ENCODE peak calls at places on chromosomes 12 and 14, in six cellular contexts. One of them, this sample, is unnamed.

GRCh38 chr14:104731249-104731924 is 7.4 kb downstream of the ADSS1 start:
- DNase-seq in body of pancreas: no peak
- DNase-seq in PC-3: peak; percentile 48
- DNase-seq in right lobe of liver: no peak
- DNase-seq in left lung: no peak
- DNase-seq in lung: no peak
- DNase-seq in this sample: no peak

GRCh38 chr12:107912421-107913004 is 138.0 kb downstream of the ASCL4 start:
- DNase-seq in lung: no peak
- DNase-seq in body of pancreas: peak; percentile 46
- DNase-seq in right lobe of liver: peak; percentile 55
- DNase-seq in PC-3: peak; percentile 55
- DNase-seq in left lung: peak; percentile 39
- DNase-seq in this sample: peak; percentile 14

GRCh38 chr12:10354502-10354901 is 35.3 kb downstream of the KLRK1 start:
- DNase-seq in left lung: peak; percentile 61
- DNase-seq in right lobe of liver: no peak
- DNase-seq in body of pancreas: no peak
- DNase-seq in lung: no peak
- DNase-seq in PC-3: peak; percentile 46
- DNase-seq in this sample: no peak

GRCh38 chr12:28114488-28114887 is 75.8 kb upstream of the CCDC91 start:
- DNase-seq in PC-3: peak; percentile 86
- DNase-seq in left lung: no peak
- DNase-seq in right lobe of liver: no peak
- DNase-seq in body of pancreas: no peak
- DNase-seq in lung: no peak
- DNase-seq in this sample: peak; percentile 20

GRCh38 chr12:6819069-6820030 is 2.3 kb upstream of the GPR162 start:
- DNase-seq in body of pancreas: no peak
- DNase-seq in PC-3: no peak
- DNase-seq in left lung: no peak
- DNase-seq in lung: no peak
- DNase-seq in right lobe of liver: no peak
- DNase-seq in this sample: no peak

GRCh38 chr12:51922762-51923505 is 15.6 kb downstream of the ACVRL1 start:
- DNase-seq in right lobe of liver: peak; percentile 85
- DNase-seq in body of pancreas: peak; percentile 38
- DNase-seq in lung: peak; percentile 52
- DNase-seq in PC-3: peak; percentile 35
- DNase-seq in left lung: peak; percentile 64
- DNase-seq in this sample: no peak

GRCh38 chr12:115922952-115923564 is 354.4 kb downstream of the MED13L start:
- DNase-seq in left lung: no peak
- DNase-seq in body of pancreas: no peak
- DNase-seq in lung: no peak
- DNase-seq in PC-3: peak; percentile 48
- DNase-seq in right lobe of liver: no peak
- DNase-seq in this sample: no peak

GRCh38 chr12:80189241-80189640 is 89.9 kb downstream of the OTOGL start:
- DNase-seq in left lung: no peak
- DNase-seq in lung: no peak
- DNase-seq in right lobe of liver: no peak
- DNase-seq in body of pancreas: no peak
- DNase-seq in PC-3: no peak
- DNase-seq in this sample: no peak

GRCh38 chr12:60101715-60102114 is 505.9 kb downstream of the SLC16A7 start:
- DNase-seq in lung: no peak
- DNase-seq in right lobe of liver: no peak
- DNase-seq in left lung: no peak
- DNase-seq in PC-3: peak; percentile 76
- DNase-seq in body of pancreas: no peak
- DNase-seq in this sample: no peak

GRCh38 chr14:92653162-92653651 is 95.2 kb downstream of the LGMN start:
- DNase-seq in body of pancreas: no peak
- DNase-seq in PC-3: no peak
- DNase-seq in right lobe of liver: no peak
- DNase-seq in lung: no peak
- DNase-seq in left lung: no peak
- DNase-seq in this sample: no peak

GRCh38 chr12:130086248-130086647 is 76.0 kb upstream of the FZD10 start:
- DNase-seq in body of pancreas: no peak
- DNase-seq in right lobe of liver: no peak
- DNase-seq in PC-3: no peak
- DNase-seq in lung: no peak
- DNase-seq in left lung: no peak
- DNase-seq in this sample: no peak

GRCh38 chr12:110262442-110263388 is 18.3 kb upstream of the ATP2A2 start:
- DNase-seq in body of pancreas: no peak
- DNase-seq in lung: peak; percentile 63
- DNase-seq in right lobe of liver: no peak
- DNase-seq in PC-3: peak; percentile 28
- DNase-seq in left lung: no peak
- DNase-seq in this sample: no peak

GRCh38 chr14:93898081-93898611 is 29.0 kb upstream of the FAM181A start:
- DNase-seq in PC-3: no peak
- DNase-seq in left lung: no peak
- DNase-seq in right lobe of liver: no peak
- DNase-seq in body of pancreas: no peak
- DNase-seq in lung: no peak
- DNase-seq in this sample: no peak

GRCh38 chr12:75781532-75782046 is 250.0 kb downstream of the PHLDA1 start:
- DNase-seq in body of pancreas: no peak
- DNase-seq in lung: no peak
- DNase-seq in PC-3: peak; percentile 72
- DNase-seq in right lobe of liver: no peak
- DNase-seq in left lung: no peak
- DNase-seq in this sample: peak; percentile 75

DNA sequence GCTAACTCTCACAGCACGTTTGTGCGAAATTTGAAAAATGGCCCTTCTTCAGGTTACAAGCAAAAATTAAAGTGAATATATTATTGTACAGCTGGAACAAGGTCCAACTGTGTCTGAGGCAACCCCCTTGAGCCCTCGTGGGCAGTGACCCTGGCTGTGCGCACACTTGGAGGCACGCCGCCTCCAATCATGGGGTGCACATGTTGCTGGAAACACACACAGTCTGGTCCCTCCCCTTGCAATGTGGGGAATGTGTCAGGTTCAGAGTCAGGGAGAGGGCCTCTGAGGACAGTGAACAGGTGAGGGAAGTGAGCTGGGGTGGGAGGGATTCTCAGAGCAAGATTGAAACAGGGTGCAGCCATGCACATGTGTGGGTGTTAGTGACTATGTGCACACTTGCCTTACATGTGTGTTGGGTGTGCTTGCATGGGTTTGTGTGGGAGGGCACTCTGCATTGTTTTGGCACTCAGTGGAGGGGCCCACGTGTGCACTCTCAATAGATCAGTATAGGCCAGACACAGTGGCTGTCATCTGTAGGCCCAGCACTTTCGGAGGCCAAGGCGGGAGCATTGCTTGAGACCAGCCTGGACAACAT is 9.6 kb downstream of the TSPAN9 start:
- DNase-seq in body of pancreas: no peak
- DNase-seq in right lobe of liver: peak; percentile 86
- DNase-seq in PC-3: no peak
- DNase-seq in left lung: no peak
- DNase-seq in lung: no peak
- DNase-seq in this sample: no peak
- H3K27ac ChIP-seq in body of pancreas: no peak overlapping the region
- H3K27ac ChIP-seq in right lobe of liver: peak overlapping the region; percentile 93
- H3K27ac ChIP-seq in PC-3: no peak overlapping the region
- H3K27ac ChIP-seq in left lung: no peak overlapping the region
- H3K27ac ChIP-seq in lung: peak overlapping the region; percentile 13
- H3K27ac ChIP-seq in this sample: no peak overlapping the region

GRCh38 chr12:121898287-121898686 is 9.7 kb downstream of the PSMD9 start:
- DNase-seq in body of pancreas: no peak
- DNase-seq in left lung: no peak
- DNase-seq in right lobe of liver: no peak
- DNase-seq in lung: no peak
- DNase-seq in PC-3: no peak
- DNase-seq in this sample: no peak

GRCh38 chr12:121893901-121894540 is 5.4 kb downstream of the PSMD9 start:
- DNase-seq in left lung: no peak
- DNase-seq in right lobe of liver: no peak
- DNase-seq in PC-3: peak; percentile 88
- DNase-seq in lung: no peak
- DNase-seq in body of pancreas: peak; percentile 60
- DNase-seq in this sample: peak; percentile 78

GRCh38 chr12:121889267-121889624 is 656 bp downstream of the PSMD9 start:
- DNase-seq in left lung: no peak
- DNase-seq in body of pancreas: no peak
- DNase-seq in PC-3: no peak
- DNase-seq in right lobe of liver: no peak
- DNase-seq in lung: no peak
- DNase-seq in this sample: no peak

GRCh38 chr12:121892673-121893561 is 4.3 kb downstream of the PSMD9 start:
- DNase-seq in right lobe of liver: no peak
- DNase-seq in left lung: no peak
- DNase-seq in body of pancreas: no peak
- DNase-seq in PC-3: peak; percentile 16
- DNase-seq in lung: no peak
- DNase-seq in this sample: no peak

GRCh38 chr12:121894633-121895032 is 6.0 kb downstream of the PSMD9 start:
- DNase-seq in left lung: no peak
- DNase-seq in PC-3: peak; percentile 12
- DNase-seq in right lobe of liver: no peak
- DNase-seq in lung: no peak
- DNase-seq in body of pancreas: peak; percentile 29
- DNase-seq in this sample: no peak
- TF ChIP-seq CTCF in left lung: no peak
- TF ChIP-seq CTCF in PC-3: peak; percentile 51
- TF ChIP-seq CTCF in right lobe of liver: no peak
- TF ChIP-seq CTCF in lung: no peak
- TF ChIP-seq CTCF in body of pancreas: no peak
- TF ChIP-seq CTCF in this sample: peak; percentile 9

GRCh38 chr14:53547593-53547992 is 394.5 kb upstream of the DDHD1 start:
- DNase-seq in left lung: no peak
- DNase-seq in PC-3: no peak
- DNase-seq in right lobe of liver: no peak
- DNase-seq in lung: no peak
- DNase-seq in body of pancreas: no peak
- DNase-seq in this sample: no peak
- H3K27ac ChIP-seq in left lung: no peak overlapping the region
- H3K27ac ChIP-seq in PC-3: no peak overlapping the region
- H3K27ac ChIP-seq in right lobe of liver: no peak overlapping the region
- H3K27ac ChIP-seq in lung: no peak overlapping the region
- H3K27ac ChIP-seq in body of pancreas: no peak overlapping the region
- H3K27ac ChIP-seq in this sample: no peak overlapping the region

GRCh38 chr14:68814376-68815287 is 21.8 kb upstream of the ZFP36L1 start:
- DNase-seq in left lung: no peak
- DNase-seq in lung: no peak
- DNase-seq in right lobe of liver: peak; percentile 65
- DNase-seq in body of pancreas: peak; percentile 60
- DNase-seq in PC-3: peak; percentile 30
- DNase-seq in this sample: no peak

GRCh38 chr14:68816183-68816942 is 23.5 kb upstream of the ZFP36L1 start:
- DNase-seq in PC-3: peak; percentile 92
- DNase-seq in right lobe of liver: peak; percentile 92
- DNase-seq in body of pancreas: peak; percentile 92
- DNase-seq in lung: peak; percentile 88
- DNase-seq in left lung: peak; percentile 93
- DNase-seq in this sample: peak; percentile 87

GRCh38 chr14:68817513-68818212 is 24.8 kb upstream of the ZFP36L1 start:
- DNase-seq in body of pancreas: no peak
- DNase-seq in left lung: no peak
- DNase-seq in right lobe of liver: no peak
- DNase-seq in PC-3: no peak
- DNase-seq in lung: no peak
- DNase-seq in this sample: no peak

GRCh38 chr14:68816943-68817430 is 24.1 kb upstream of the ZFP36L1 start:
- DNase-seq in body of pancreas: no peak
- DNase-seq in PC-3: no peak
- DNase-seq in right lobe of liver: no peak
- DNase-seq in lung: no peak
- DNase-seq in left lung: no peak
- DNase-seq in this sample: no peak

GRCh38 chr14:68815288-68816182 is 22.7 kb upstream of the ZFP36L1 start:
- DNase-seq in lung: no peak
- DNase-seq in right lobe of liver: peak; percentile 80
- DNase-seq in body of pancreas: no peak
- DNase-seq in left lung: no peak
- DNase-seq in PC-3: no peak
- DNase-seq in this sample: no peak
- TF ChIP-seq CTCF in lung: no peak
- TF ChIP-seq CTCF in right lobe of liver: no peak
- TF ChIP-seq CTCF in body of pancreas: no peak
- TF ChIP-seq CTCF in left lung: no peak
- TF ChIP-seq CTCF in PC-3: no peak
- TF ChIP-seq CTCF in this sample: no peak

This sample was measured in RWPE1.